ENCODE peak calls at places on chromosomes 5 and 9, in ten cellular contexts. D is AG08396; X is GDM1; O is ACHN; U is NCI-H1417; T is K562; P is iPS DF 6.9; C is tibial nerve; R is naive thymus-derived CD8-positive, alpha-beta T cell; K is A172. S is an unnamed sample.

GRCh38 chr9:111926421-111926875 is 29.8 kb downstream of the UGCG start:
- DNase-seq in D (peak), X (no peak), O (no peak), U (no peak), T (no peak), P (no peak), C (no peak), R (peak), K (no peak), S (peak)

GRCh38 chr5:109570362-109570874 is 119.3 kb upstream of the MAN2A1 start:
- DNase-seq in D (no peak), X (no peak), O (no peak), U (no peak), T (no peak), P (no peak), C (no peak), R (no peak), K (no peak), S (no peak)

GRCh38 chr9:134352247-134352933 is 26.1 kb downstream of the RXRA start:
- DNase-seq in D (no peak), X (no peak), O (no peak), U (no peak), T (no peak), P (no peak), C (no peak), R (no peak), K (no peak), S (no peak)

GRCh38 chr5:85533324-85533723 is 1084.4 kb upstream of the COX7C start:
- DNase-seq in D (no peak), X (no peak), O (no peak), U (peak), T (no peak), P (no peak), C (no peak), R (no peak), K (no peak), S (no peak)

GRCh38 chr5:55708732-55709131 is 3.4 kb downstream of the SLC38A9 start:
- DNase-seq in D (peak), X (no peak), O (no peak), U (no peak), T (no peak), P (no peak), C (no peak), R (no peak), K (no peak), S (no peak)

GRCh38 chr9:116156621-116157314 is 3.2 kb downstream of the PAPPA start:
- DNase-seq in D (peak), X (no peak), O (peak), U (peak), T (no peak), P (no peak), C (no peak), R (no peak), K (no peak), S (peak)

GRCh38 chr9:73441223-73441622 is 289.6 kb downstream of the ANXA1 start:
- DNase-seq in D (no peak), X (no peak), O (no peak), U (no peak), T (no peak), P (no peak), C (no peak), R (no peak), K (no peak), S (no peak)

GRCh38 chr5:149172261-149172660 is 31.0 kb downstream of the ABLIM3 start:
- DNase-seq in D (peak), X (no peak), O (no peak), U (no peak), T (no peak), P (no peak), C (no peak), R (no peak), K (peak), S (no peak)

GRCh38 chr9:95280745-95281144 is 36.8 kb downstream of the FANCC start:
- DNase-seq in D (no peak), X (no peak), O (no peak), U (no peak), T (no peak), P (no peak), C (no peak), R (no peak), K (no peak), S (no peak)

GRCh38 chr5:102663771-102664530 is 91.2 kb upstream of the PAM start:
- DNase-seq in D (no peak), X (no peak), O (no peak), U (no peak), T (no peak), P (no peak), C (no peak), R (no peak), K (no peak), S (no peak)

GRCh38 chr5:98772415-98773213 is 849 bp upstream of the RGMB start:
- DNase-seq in D (peak), X (no peak), O (peak), U (peak), T (no peak), P (peak), C (peak), R (no peak), K (no peak), S (peak)

GRCh38 chr9:78566948-78567675 is 270.2 kb downstream of the PSAT1 start:
- DNase-seq in D (peak), X (no peak), O (peak), U (no peak), T (no peak), P (no peak), C (no peak), R (no peak), K (peak), S (no peak)

GRCh38 chr5:145887976-145888574 is 15.3 kb upstream of the GRXCR2 start:
- DNase-seq in D (peak), X (peak), O (peak), U (peak), T (peak), P (peak), C (no peak), R (no peak), K (peak), S (no peak)

GRCh38 chr9:114989600-114990410 is 59.4 kb upstream of the TNFSF8 start:
- DNase-seq in D (no peak), X (no peak), O (no peak), U (no peak), T (no peak), P (no peak), C (no peak), R (peak), K (no peak), S (no peak)

GRCh38 chr5:179008667-179009066 is 13.5 kb upstream of the GRM6 start:
- DNase-seq in D (no peak), X (no peak), O (no peak), U (no peak), T (no peak), P (no peak), C (no peak), R (no peak), K (no peak), S (no peak)

GRCh38 chr5:178291161-178291561 is 58.6 kb upstream of the PHYKPL start:
- DNase-seq in D (no peak), X (no peak), O (no peak), U (no peak), T (no peak), P (no peak), C (no peak), R (no peak), K (no peak), S (no peak)

GRCh38 chr5:128350705-128351104 is 187.3 kb downstream of the FBN2 start:
- DNase-seq in D (no peak), X (no peak), O (no peak), U (no peak), T (no peak), P (no peak), C (no peak), R (no peak), K (no peak), S (no peak)

GRCh38 chr5:55101556-55102276 is 730 bp upstream of the GZMA start:
- DNase-seq in D (no peak), X (no peak), O (no peak), U (no peak), T (no peak), P (no peak), C (no peak), R (peak), K (no peak), S (no peak)

GRCh38 chr5:131528682-131529081 is 106.3 kb downstream of the RAPGEF6 start:
- DNase-seq in D (no peak), X (no peak), O (no peak), U (no peak), T (peak), P (no peak), C (no peak), R (no peak), K (no peak), S (no peak)

GRCh38 chr9:94746541-94747505 is 20.3 kb downstream of the AOPEP start:
- DNase-seq in D (no peak), X (no peak), O (no peak), U (peak), T (no peak), P (no peak), C (no peak), R (no peak), K (no peak), S (no peak)

GRCh38 chr5:150489358-150490295 is 18.3 kb upstream of the NDST1 start:
- DNase-seq in D (peak), X (no peak), O (no peak), U (no peak), T (no peak), P (no peak), C (no peak), R (no peak), K (no peak), S (peak)

GRCh38 chr9:104091708-104092107 is 2.4 kb upstream of the SMC2 start:
- DNase-seq in D (peak), X (no peak), O (no peak), U (peak), T (no peak), P (no peak), C (no peak), R (no peak), K (no peak), S (peak)

GRCh38 chr9:17725399-17726010 is 146.6 kb downstream of the SH3GL2 start:
- DNase-seq in D (no peak), X (no peak), O (no peak), U (no peak), T (no peak), P (no peak), C (no peak), R (no peak), K (no peak), S (no peak)

GRCh38 chr5:174165406-174165805 is 119.9 kb downstream of the NSG2 start:
- DNase-seq in D (no peak), X (no peak), O (no peak), U (no peak), T (no peak), P (no peak), C (no peak), R (no peak), K (no peak), S (no peak)

GRCh38 chr9:11159318-11159862 is 546.6 kb upstream of the PTPRD start:
- DNase-seq in D (no peak), X (no peak), O (no peak), U (no peak), T (no peak), P (no peak), C (no peak), R (no peak), K (no peak), S (no peak)

GRCh38 chr5:32390819-32391591 is 53.5 kb downstream of the ZFR start:
- DNase-seq in D (peak), X (no peak), O (peak), U (no peak), T (no peak), P (no peak), C (no peak), R (no peak), K (peak), S (no peak)

GRCh38 chr5:152688561-152689274 is 283.6 kb upstream of the NMUR2 start:
- DNase-seq in D (peak), X (no peak), O (peak), U (peak), T (no peak), P (no peak), C (no peak), R (no peak), K (peak), S (no peak)

GRCh38 chr9:8730618-8731017 is 931.0 kb upstream of the DMAC1 start:
- DNase-seq in D (no peak), X (no peak), O (peak), U (no peak), T (no peak), P (no peak), C (no peak), R (no peak), K (no peak), S (no peak)

GRCh38 chr5:170582931-170583330 is 79.1 kb downstream of the KCNIP1 start:
- DNase-seq in D (no peak), X (no peak), O (no peak), U (no peak), T (no peak), P (no peak), C (no peak), R (no peak), K (no peak), S (no peak)

GRCh38 chr9:96219615-96220257 is 82.2 kb downstream of the HSD17B3 start:
- DNase-seq in D (no peak), X (no peak), O (peak), U (no peak), T (peak), P (peak), C (no peak), R (peak), K (no peak), S (no peak)

GRCh38 chr5:71658916-71659661 is 60.0 kb upstream of the CARTPT start:
- DNase-seq in D (no peak), X (no peak), O (peak), U (no peak), T (peak), P (no peak), C (no peak), R (no peak), K (no peak), S (no peak)

GRCh38 chr5:124866355-124867063 is 120.1 kb upstream of the ZNF608 start:
- DNase-seq in D (no peak), X (no peak), O (no peak), U (no peak), T (no peak), P (no peak), C (no peak), R (no peak), K (no peak), S (no peak)

GRCh38 chr9:83533296-83533695 is 4.9 kb downstream of the FRMD3 start:
- DNase-seq in D (no peak), X (no peak), O (no peak), U (no peak), T (no peak), P (no peak), C (no peak), R (no peak), K (no peak), S (no peak)

GRCh38 chr9:31137151-31137849 is 1247.1 kb upstream of the ACO1 start:
- DNase-seq in D (peak), X (no peak), O (peak), U (no peak), T (no peak), P (no peak), C (no peak), R (no peak), K (peak), S (no peak)

GRCh38 chr5:35859101-35859661 is 2.5 kb downstream of the IL7R start:
- DNase-seq in D (peak), X (no peak), O (no peak), U (peak), T (no peak), P (no peak), C (no peak), R (peak), K (peak), S (no peak)

GRCh38 chr9:21708846-21709245 is 93.6 kb upstream of the MTAP start:
- DNase-seq in D (no peak), X (no peak), O (no peak), U (no peak), T (no peak), P (no peak), C (no peak), R (no peak), K (no peak), S (no peak)